ENCODE peak calls at places on chromosome 4, in four cellular contexts. T, X, Q and V are unnamed samples.

GRCh38 chr4:150323551-150324325 is 245.5 kb downstream of the DCLK2 start:
- DNase-seq in T (no peak), X (no peak), Q (no peak), V (no peak)

GRCh38 chr4:127601029-127601428 is 31.7 kb upstream of the INTU start:
- DNase-seq in T (no peak), X (peak; percentile 25), Q (peak; percentile 2), V (peak; percentile 16)

GRCh38 chr4:83890231-83890630 is 354.3 kb downstream of the GPAT3 start:
- DNase-seq in T (no peak), X (peak; percentile 33), Q (peak; percentile 73), V (peak; percentile 56)

GRCh38 chr4:163587867-163588266 is 93.4 kb downstream of the TMA16 start:
- DNase-seq in T (peak; percentile 18), X (peak; percentile 11), Q (no peak), V (no peak)

GRCh38 chr4:13992975-13993495 is 365.5 kb upstream of the BOD1L1 start:
- DNase-seq in T (no peak), X (no peak), Q (no peak), V (no peak)

GRCh38 chr4:71260544-71260943 is 78.3 kb upstream of the SLC4A4 start:
- DNase-seq in T (no peak), X (no peak), Q (no peak), V (no peak)

GRCh38 chr4:84480082-84480481 is 19.0 kb downstream of the NKX6-1 start:
- DNase-seq in T (peak; percentile 50), X (no peak), Q (no peak), V (no peak)

GRCh38 chr4:6526696-6527095 is 48.3 kb upstream of the MAN2B2 start:
- DNase-seq in T (peak; percentile 89), X (no peak), Q (no peak), V (no peak)

GRCh38 chr4:336893-337142 is 796 bp upstream of the ZNF141 start:
- DNase-seq in T (no peak), X (no peak), Q (no peak), V (no peak)

GRCh38 chr4:1239949-1240305 is 9.0 kb downstream of the CTBP1 start:
- DNase-seq in T (no peak), X (no peak), Q (no peak), V (no peak)